ENCODE peak calls at places on chromosomes 16 and 17, in eight cellular contexts. One of them, this sample, is unnamed.

GRCh38 chr17:9768381-9768934 is 22.9 kb downstream of the DHRS7C start:
- DNase-seq in nucleus accumbens: no peak
- DNase-seq in NCI-H1105 treated with DMSO at 0.1 percent for 48 hours: peak
- DNase-seq in NCI-H69: peak
- DNase-seq in anterior cingulate cortex: no peak
- DNase-seq in IMR-90: peak
- DNase-seq in BE2C: no peak
- DNase-seq in upper lobe of left lung: no peak
- DNase-seq in this sample: no peak

GRCh38 chr17:49260922-49261291 is 30.3 kb upstream of the PHOSPHO1 start:
- DNase-seq in nucleus accumbens: no peak
- DNase-seq in NCI-H1105 treated with DMSO at 0.1 percent for 48 hours: peak
- DNase-seq in NCI-H69: no peak
- DNase-seq in anterior cingulate cortex: no peak
- DNase-seq in IMR-90: no peak
- DNase-seq in BE2C: no peak
- DNase-seq in upper lobe of left lung: peak
- DNase-seq in this sample: no peak

GRCh38 chr17:49498037-49498615 is 3.0 kb downstream of the NGFR start:
- DNase-seq in nucleus accumbens: no peak
- DNase-seq in NCI-H1105 treated with DMSO at 0.1 percent for 48 hours: no peak
- DNase-seq in NCI-H69: peak
- DNase-seq in anterior cingulate cortex: no peak
- DNase-seq in IMR-90: no peak
- DNase-seq in BE2C: no peak
- DNase-seq in upper lobe of left lung: no peak
- DNase-seq in this sample: no peak

GRCh38 chr17:52147431-52147830 is 11.1 kb downstream of the CA10 start:
- DNase-seq in nucleus accumbens: no peak
- DNase-seq in NCI-H1105 treated with DMSO at 0.1 percent for 48 hours: no peak
- DNase-seq in NCI-H69: no peak
- DNase-seq in anterior cingulate cortex: no peak
- DNase-seq in IMR-90: no peak
- DNase-seq in BE2C: no peak
- DNase-seq in upper lobe of left lung: no peak
- DNase-seq in this sample: no peak

GRCh38 chr17:3710951-3711383 is 12.7 kb upstream of the HASPIN start:
- DNase-seq in nucleus accumbens: no peak
- DNase-seq in NCI-H1105 treated with DMSO at 0.1 percent for 48 hours: no peak
- DNase-seq in NCI-H69: no peak
- DNase-seq in anterior cingulate cortex: no peak
- DNase-seq in IMR-90: peak
- DNase-seq in BE2C: no peak
- DNase-seq in upper lobe of left lung: peak
- DNase-seq in this sample: peak

GRCh38 chr16:66508261-66508913 is 41.5 kb downstream of the TK2 start:
- DNase-seq in nucleus accumbens: no peak
- DNase-seq in NCI-H1105 treated with DMSO at 0.1 percent for 48 hours: no peak
- DNase-seq in NCI-H69: peak
- DNase-seq in anterior cingulate cortex: no peak
- DNase-seq in IMR-90: no peak
- DNase-seq in BE2C: no peak
- DNase-seq in upper lobe of left lung: peak
- DNase-seq in this sample: no peak

GRCh38 chr17:67047382-67047781 is 3.0 kb downstream of the CACNG1 start:
- DNase-seq in nucleus accumbens: no peak
- DNase-seq in NCI-H1105 treated with DMSO at 0.1 percent for 48 hours: no peak
- DNase-seq in NCI-H69: peak
- DNase-seq in anterior cingulate cortex: no peak
- DNase-seq in IMR-90: no peak
- DNase-seq in BE2C: no peak
- DNase-seq in upper lobe of left lung: no peak
- DNase-seq in this sample: no peak

GRCh38 chr17:35909408-35909807 is 21.2 kb downstream of the RDM1 start:
- DNase-seq in nucleus accumbens: no peak
- DNase-seq in NCI-H1105 treated with DMSO at 0.1 percent for 48 hours: no peak
- DNase-seq in NCI-H69: no peak
- DNase-seq in anterior cingulate cortex: no peak
- DNase-seq in IMR-90: no peak
- DNase-seq in BE2C: no peak
- DNase-seq in upper lobe of left lung: no peak
- DNase-seq in this sample: no peak

GRCh38 chr17:66437466-66438026 is 135.1 kb downstream of the PRKCA start:
- DNase-seq in nucleus accumbens: no peak
- DNase-seq in NCI-H1105 treated with DMSO at 0.1 percent for 48 hours: no peak
- DNase-seq in NCI-H69: no peak
- DNase-seq in anterior cingulate cortex: no peak
- DNase-seq in IMR-90: no peak
- DNase-seq in BE2C: no peak
- DNase-seq in upper lobe of left lung: no peak
- DNase-seq in this sample: no peak

GRCh38 chr16:2835638-2836493 is 5.8 kb downstream of the ZG16B start:
- DNase-seq in nucleus accumbens: no peak
- DNase-seq in NCI-H1105 treated with DMSO at 0.1 percent for 48 hours: no peak
- DNase-seq in NCI-H69: no peak
- DNase-seq in anterior cingulate cortex: no peak
- DNase-seq in IMR-90: peak
- DNase-seq in BE2C: no peak
- DNase-seq in upper lobe of left lung: peak
- DNase-seq in this sample: no peak

GRCh38 chr17:77708936-77709335 is 249.6 kb upstream of the TNRC6C start:
- DNase-seq in nucleus accumbens: no peak
- DNase-seq in NCI-H1105 treated with DMSO at 0.1 percent for 48 hours: no peak
- DNase-seq in NCI-H69: no peak
- DNase-seq in anterior cingulate cortex: no peak
- DNase-seq in IMR-90: no peak
- DNase-seq in BE2C: no peak
- DNase-seq in upper lobe of left lung: no peak
- DNase-seq in this sample: no peak

GRCh38 chr17:7557825-7558543 is 566 bp upstream of the TNFSF13 start:
- DNase-seq in nucleus accumbens: peak
- DNase-seq in NCI-H1105 treated with DMSO at 0.1 percent for 48 hours: peak
- DNase-seq in NCI-H69: peak
- DNase-seq in anterior cingulate cortex: peak
- DNase-seq in IMR-90: peak
- DNase-seq in BE2C: peak
- DNase-seq in upper lobe of left lung: peak
- DNase-seq in this sample: no peak

GRCh38 chr16:17578921-17579876 is 108.4 kb upstream of the XYLT1 start:
- DNase-seq in nucleus accumbens: peak
- DNase-seq in NCI-H1105 treated with DMSO at 0.1 percent for 48 hours: peak
- DNase-seq in NCI-H69: peak
- DNase-seq in anterior cingulate cortex: peak
- DNase-seq in IMR-90: peak
- DNase-seq in BE2C: peak
- DNase-seq in upper lobe of left lung: peak
- DNase-seq in this sample: peak